ENCODE peak calls at places on chromosomes 6 and 20, in nine cellular contexts. One of them, this sample, is unnamed.

GRCh38 chr6:63509652-63510352 is 62.5 kb upstream of the LOC128125822 start:
- DNase-seq in HCT116: no peak
- DNase-seq in breast epithelium: no peak
- DNase-seq in vagina: no peak
- DNase-seq in HepG2: peak
- DNase-seq in K562: no peak
- DNase-seq in transverse colon: peak
- DNase-seq in suprapubic skin: no peak
- DNase-seq in H1: no peak
- DNase-seq in this sample: no peak

GRCh38 chr6:21263531-21264287 is 329.8 kb upstream of the SOX4 start:
- DNase-seq in HCT116: no peak
- DNase-seq in breast epithelium: no peak
- DNase-seq in vagina: no peak
- DNase-seq in HepG2: no peak
- DNase-seq in K562: peak
- DNase-seq in transverse colon: no peak
- DNase-seq in suprapubic skin: no peak
- DNase-seq in H1: no peak
- DNase-seq in this sample: no peak

GRCh38 chr6:143759666-143760065 is 81.9 kb downstream of the PHACTR2 start:
- DNase-seq in HCT116: no peak
- DNase-seq in breast epithelium: no peak
- DNase-seq in vagina: no peak
- DNase-seq in HepG2: no peak
- DNase-seq in K562: no peak
- DNase-seq in transverse colon: no peak
- DNase-seq in suprapubic skin: no peak
- DNase-seq in H1: no peak
- DNase-seq in this sample: no peak

GRCh38 chr6:29589423-29590048 is 4.6 kb downstream of the OR2H2 start:
- DNase-seq in HCT116: peak
- DNase-seq in breast epithelium: no peak
- DNase-seq in vagina: no peak
- DNase-seq in HepG2: peak
- DNase-seq in K562: peak
- DNase-seq in transverse colon: peak
- DNase-seq in suprapubic skin: no peak
- DNase-seq in H1: no peak
- DNase-seq in this sample: peak

GRCh38 chr6:85672050-85672449 is 29.4 kb upstream of the SYNCRIP start:
- DNase-seq in HCT116: no peak
- DNase-seq in breast epithelium: no peak
- DNase-seq in vagina: no peak
- DNase-seq in HepG2: no peak
- DNase-seq in K562: no peak
- DNase-seq in transverse colon: no peak
- DNase-seq in suprapubic skin: no peak
- DNase-seq in H1: no peak
- DNase-seq in this sample: peak

GRCh38 chr20:64140956-64141355 is 23.3 kb upstream of the MYT1 start:
- DNase-seq in HCT116: no peak
- DNase-seq in breast epithelium: peak
- DNase-seq in vagina: no peak
- DNase-seq in HepG2: no peak
- DNase-seq in K562: no peak
- DNase-seq in transverse colon: no peak
- DNase-seq in suprapubic skin: peak
- DNase-seq in H1: no peak
- DNase-seq in this sample: no peak

GRCh38 chr6:80280258-80281010 is 174.0 kb downstream of the BCKDHB start:
- DNase-seq in HCT116: no peak
- DNase-seq in breast epithelium: no peak
- DNase-seq in vagina: no peak
- DNase-seq in HepG2: no peak
- DNase-seq in K562: no peak
- DNase-seq in transverse colon: no peak
- DNase-seq in suprapubic skin: no peak
- DNase-seq in H1: no peak
- DNase-seq in this sample: no peak

GRCh38 chr6:25088513-25088912 is 152.8 kb upstream of the RIPOR2 start:
- DNase-seq in HCT116: no peak
- DNase-seq in breast epithelium: no peak
- DNase-seq in vagina: no peak
- DNase-seq in HepG2: no peak
- DNase-seq in K562: no peak
- DNase-seq in transverse colon: no peak
- DNase-seq in suprapubic skin: no peak
- DNase-seq in H1: no peak
- DNase-seq in this sample: no peak

GRCh38 chr6:138161434-138162103 is at the start of gene ARFGEF3:
- DNase-seq in HCT116: no peak
- DNase-seq in breast epithelium: peak
- DNase-seq in vagina: no peak
- DNase-seq in HepG2: peak
- DNase-seq in K562: peak
- DNase-seq in transverse colon: peak
- DNase-seq in suprapubic skin: no peak
- DNase-seq in H1: no peak
- DNase-seq in this sample: peak

GRCh38 chr6:126076992-126077664 is 90.8 kb downstream of the TRMT11 start:
- DNase-seq in HCT116: no peak
- DNase-seq in breast epithelium: no peak
- DNase-seq in vagina: no peak
- DNase-seq in HepG2: peak
- DNase-seq in K562: no peak
- DNase-seq in transverse colon: no peak
- DNase-seq in suprapubic skin: no peak
- DNase-seq in H1: no peak
- DNase-seq in this sample: no peak

GRCh38 chr6:151661928-151662327 is 145.6 kb upstream of the ESR1 start:
- DNase-seq in HCT116: peak
- DNase-seq in breast epithelium: no peak
- DNase-seq in vagina: no peak
- DNase-seq in HepG2: no peak
- DNase-seq in K562: no peak
- DNase-seq in transverse colon: no peak
- DNase-seq in suprapubic skin: no peak
- DNase-seq in H1: no peak
- DNase-seq in this sample: peak

GRCh38 chr6:1611572-1612385 is 2.1 kb downstream of the FOXC1 start:
- DNase-seq in HCT116: no peak
- DNase-seq in breast epithelium: no peak
- DNase-seq in vagina: no peak
- DNase-seq in HepG2: peak
- DNase-seq in K562: no peak
- DNase-seq in transverse colon: no peak
- DNase-seq in suprapubic skin: no peak
- DNase-seq in H1: no peak
- DNase-seq in this sample: peak

GRCh38 chr20:44384423-44385027 is 29.0 kb downstream of the HNF4A start:
- DNase-seq in HCT116: peak
- DNase-seq in breast epithelium: peak
- DNase-seq in vagina: no peak
- DNase-seq in HepG2: peak
- DNase-seq in K562: peak
- DNase-seq in transverse colon: peak
- DNase-seq in suprapubic skin: peak
- DNase-seq in H1: peak
- DNase-seq in this sample: peak

GRCh38 chr20:55417797-55418196 is 587.5 kb downstream of the CBLN4 start:
- DNase-seq in HCT116: no peak
- DNase-seq in breast epithelium: no peak
- DNase-seq in vagina: no peak
- DNase-seq in HepG2: no peak
- DNase-seq in K562: no peak
- DNase-seq in transverse colon: no peak
- DNase-seq in suprapubic skin: no peak
- DNase-seq in H1: no peak
- DNase-seq in this sample: no peak

GRCh38 chr6:90025418-90026089 is 131.3 kb downstream of the GJA10 start:
- DNase-seq in HCT116: peak
- DNase-seq in breast epithelium: no peak
- DNase-seq in vagina: no peak
- DNase-seq in HepG2: no peak
- DNase-seq in K562: no peak
- DNase-seq in transverse colon: no peak
- DNase-seq in suprapubic skin: no peak
- DNase-seq in H1: no peak
- DNase-seq in this sample: no peak

GRCh38 chr20:577167-577791 is 32.8 kb downstream of the TCF15 start:
- DNase-seq in HCT116: peak
- DNase-seq in breast epithelium: no peak
- DNase-seq in vagina: no peak
- DNase-seq in HepG2: peak
- DNase-seq in K562: peak
- DNase-seq in transverse colon: no peak
- DNase-seq in suprapubic skin: peak
- DNase-seq in H1: no peak
- DNase-seq in this sample: peak

GRCh38 chr6:92132446-92132845 is 1286.9 kb downstream of the EPHA7 start:
- DNase-seq in HCT116: no peak
- DNase-seq in breast epithelium: no peak
- DNase-seq in vagina: no peak
- DNase-seq in HepG2: no peak
- DNase-seq in K562: no peak
- DNase-seq in transverse colon: no peak
- DNase-seq in suprapubic skin: no peak
- DNase-seq in H1: no peak
- DNase-seq in this sample: no peak

GRCh38 chr20:33693741-33694645 is 7.8 kb upstream of the E2F1 start:
- DNase-seq in HCT116: no peak
- DNase-seq in breast epithelium: no peak
- DNase-seq in vagina: no peak
- DNase-seq in HepG2: no peak
- DNase-seq in K562: no peak
- DNase-seq in transverse colon: no peak
- DNase-seq in suprapubic skin: no peak
- DNase-seq in H1: no peak
- DNase-seq in this sample: peak

GRCh38 chr6:51265426-51265825 is 446.8 kb downstream of the TFAP2B start:
- DNase-seq in HCT116: no peak
- DNase-seq in breast epithelium: no peak
- DNase-seq in vagina: no peak
- DNase-seq in HepG2: no peak
- DNase-seq in K562: no peak
- DNase-seq in transverse colon: no peak
- DNase-seq in suprapubic skin: no peak
- DNase-seq in H1: no peak
- DNase-seq in this sample: no peak
- TF ChIP-seq POLR2AphosphoS5 in HCT116: no peak
- TF ChIP-seq POLR2AphosphoS5 in breast epithelium: no peak
- TF ChIP-seq POLR2AphosphoS5 in vagina: no peak
- TF ChIP-seq POLR2AphosphoS5 in HepG2: no peak
- TF ChIP-seq POLR2AphosphoS5 in K562: no peak
- TF ChIP-seq POLR2AphosphoS5 in transverse colon: no peak
- TF ChIP-seq POLR2AphosphoS5 in suprapubic skin: no peak
- TF ChIP-seq POLR2AphosphoS5 in H1: no peak
- TF ChIP-seq POLR2AphosphoS5 in this sample: no peak

GRCh38 chr20:17281478-17281877 is 54.6 kb downstream of the PCSK2 start:
- DNase-seq in HCT116: peak
- DNase-seq in breast epithelium: no peak
- DNase-seq in vagina: no peak
- DNase-seq in HepG2: peak
- DNase-seq in K562: peak
- DNase-seq in transverse colon: no peak
- DNase-seq in suprapubic skin: no peak
- DNase-seq in H1: no peak
- DNase-seq in this sample: peak
- TF ChIP-seq CTCF in HCT116: peak
- TF ChIP-seq CTCF in breast epithelium: no peak
- TF ChIP-seq CTCF in vagina: no peak
- TF ChIP-seq CTCF in HepG2: peak
- TF ChIP-seq CTCF in K562: peak
- TF ChIP-seq CTCF in transverse colon: no peak
- TF ChIP-seq CTCF in suprapubic skin: no peak
- TF ChIP-seq CTCF in H1: peak
- TF ChIP-seq CTCF in this sample: peak

DNA sequence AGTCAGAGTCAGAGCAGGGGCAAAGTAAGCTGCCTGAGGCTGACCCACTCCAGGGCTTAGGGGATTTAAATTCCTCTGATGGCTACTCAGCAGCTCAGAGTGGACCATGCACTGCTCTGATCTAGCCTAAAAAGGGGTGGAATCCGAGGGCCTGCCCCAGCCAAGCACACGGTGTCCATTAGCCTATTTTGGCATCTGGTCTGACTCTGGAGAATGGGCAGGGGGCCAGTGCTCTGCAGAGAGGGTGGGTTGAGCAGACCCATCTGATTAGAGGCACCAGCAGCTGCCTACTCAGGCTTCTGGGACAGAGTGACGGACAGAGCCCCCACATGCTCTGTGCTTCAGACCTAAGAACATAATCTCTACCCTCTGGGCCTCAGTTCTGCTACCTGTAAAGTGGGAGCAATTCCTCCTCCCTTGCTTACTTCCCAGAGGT is 25.9 kb upstream of the TGM2 start:
- DNase-seq in HCT116: no peak
- DNase-seq in breast epithelium: no peak
- DNase-seq in vagina: no peak
- DNase-seq in HepG2: no peak
- DNase-seq in K562: no peak
- DNase-seq in transverse colon: no peak
- DNase-seq in suprapubic skin: no peak
- DNase-seq in H1: no peak
- DNase-seq in this sample: no peak
- TF ChIP-seq POLR2AphosphoS5 in HCT116: no peak
- TF ChIP-seq POLR2AphosphoS5 in breast epithelium: no peak
- TF ChIP-seq POLR2AphosphoS5 in vagina: no peak
- TF ChIP-seq POLR2AphosphoS5 in HepG2: no peak
- TF ChIP-seq POLR2AphosphoS5 in K562: no peak
- TF ChIP-seq POLR2AphosphoS5 in transverse colon: no peak
- TF ChIP-seq POLR2AphosphoS5 in suprapubic skin: no peak
- TF ChIP-seq POLR2AphosphoS5 in H1: no peak
- TF ChIP-seq POLR2AphosphoS5 in this sample: no peak

DNA sequence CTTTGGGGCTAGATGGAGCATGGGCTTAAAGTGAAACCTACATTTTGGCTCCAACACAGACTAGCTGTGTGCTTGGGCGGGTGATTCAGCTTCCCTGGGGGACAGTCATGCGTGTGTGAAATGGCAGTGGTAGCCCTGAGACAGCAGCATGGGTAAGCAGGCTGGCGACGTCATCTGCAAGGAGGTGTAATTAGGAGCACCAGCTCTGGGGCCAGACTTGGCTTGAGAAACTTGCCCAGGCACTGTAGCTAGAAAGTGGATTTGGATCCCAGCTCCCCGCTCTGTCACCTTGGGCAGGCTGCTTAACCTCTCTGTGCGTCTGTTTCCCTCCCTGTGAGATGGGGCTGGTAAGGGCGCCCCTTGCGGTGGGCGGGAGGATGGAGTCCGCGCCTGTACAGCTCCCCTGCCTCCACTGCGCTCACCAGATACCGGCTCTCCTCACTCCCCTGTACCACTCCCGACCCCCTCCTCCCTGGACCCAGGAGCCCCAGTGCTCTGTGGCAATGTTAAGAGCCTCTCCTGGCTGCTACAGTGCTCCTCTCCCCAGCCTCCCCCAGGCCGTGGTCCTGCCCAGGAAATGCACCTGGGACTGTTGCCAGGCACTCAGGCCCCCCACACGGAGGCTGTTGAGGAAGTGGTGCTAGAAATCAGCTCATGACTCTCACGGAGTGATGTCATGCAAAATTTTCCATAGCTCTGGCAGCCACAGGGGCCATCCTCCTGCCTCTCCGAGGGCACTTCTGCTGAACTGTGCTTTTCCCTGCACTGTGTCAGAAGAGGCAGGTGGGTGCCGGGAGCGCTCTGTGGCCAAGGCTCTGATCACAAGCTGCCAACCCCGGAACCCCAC is 44.6 kb downstream of the SYNJ2 start:
- DNase-seq in HCT116: no peak
- DNase-seq in breast epithelium: no peak
- DNase-seq in vagina: peak
- DNase-seq in HepG2: peak
- DNase-seq in K562: peak
- DNase-seq in transverse colon: peak
- DNase-seq in suprapubic skin: peak
- DNase-seq in H1: no peak
- DNase-seq in this sample: peak
- TF ChIP-seq CTCF in HCT116: peak
- TF ChIP-seq CTCF in breast epithelium: peak
- TF ChIP-seq CTCF in vagina: peak
- TF ChIP-seq CTCF in HepG2: peak
- TF ChIP-seq CTCF in K562: peak
- TF ChIP-seq CTCF in transverse colon: peak
- TF ChIP-seq CTCF in suprapubic skin: peak
- TF ChIP-seq CTCF in H1: no peak
- TF ChIP-seq CTCF in this sample: peak

This sample was measured in GM23338.